ENCODE peak calls at places on chromosome 1, in seven cellular contexts. P is HEK293T; C is naive thymus-derived CD8-positive, alpha-beta T cell; G is GDM1; O is HCT116; S is EL; X is NCI-H2029 treated with DMSO at 0.1 percent for 48 hours. A is an unnamed sample.

GRCh38 chr1:150972417-150972940 is 2.2 kb downstream of the CERS2 start:
- DNase-seq in P (no peak), C (no peak), G (no peak), O (no peak), S (no peak), X (no peak), A (no peak)

GRCh38 chr1:157202331-157202730 is 64.1 kb upstream of the ETV3 start:
- DNase-seq in P (no peak), C (no peak), G (no peak), O (no peak), S (no peak), X (no peak), A (no peak)

GRCh38 chr1:47179023-47179987 is 10.5 kb downstream of the PDZK1IP1 start:
- DNase-seq in P (peak), C (peak), G (peak), O (peak), S (peak), X (peak), A (no peak)

GRCh38 chr1:240831191-240831631 is 219.3 kb upstream of the GREM2 start:
- DNase-seq in P (no peak), C (no peak), G (no peak), O (no peak), S (peak), X (no peak), A (no peak)

GRCh38 chr1:206921772-206922265 is at the start of gene FCMR:
- DNase-seq in P (no peak), C (peak), G (peak), O (no peak), S (no peak), X (peak), A (no peak)

GRCh38 chr1:71572038-71572437 is 491.2 kb upstream of the ZRANB2 start:
- DNase-seq in P (no peak), C (no peak), G (no peak), O (no peak), S (no peak), X (no peak), A (no peak)

GRCh38 chr1:22247527-22248218 is 104.8 kb upstream of the WNT4 start:
- DNase-seq in P (no peak), C (no peak), G (no peak), O (no peak), S (no peak), X (no peak), A (no peak)

GRCh38 chr1:48084826-48085225 is 87.6 kb upstream of the TRABD2B start:
- DNase-seq in P (no peak), C (no peak), G (no peak), O (no peak), S (no peak), X (no peak), A (no peak)

GRCh38 chr1:234188454-234188792 is 184.8 kb upstream of the COA6 start:
- DNase-seq in P (no peak), C (no peak), G (no peak), O (peak), S (no peak), X (no peak), A (peak)

GRCh38 chr1:94125551-94126514 is 4.9 kb upstream of the ABCA4 start:
- DNase-seq in P (no peak), C (no peak), G (no peak), O (no peak), S (no peak), X (no peak), A (no peak)

GRCh38 chr1:8023995-8024313 is 2.2 kb downstream of the ERRFI1 start:
- DNase-seq in P (no peak), C (no peak), G (no peak), O (no peak), S (no peak), X (no peak), A (no peak)

GRCh38 chr1:200894712-200895447 is at the start of gene INAVA:
- DNase-seq in P (no peak), C (no peak), G (no peak), O (peak), S (no peak), X (no peak), A (peak)

A was measured in keratinocyte.